ENCODE peak calls at places on chromosome 13, in seven cellular contexts. One of them, this sample, is unnamed.

GRCh38 chr13:23771966-23772365 is 117.2 kb downstream of the MIPEP start:
- DNase-seq in H1: no peak
- DNase-seq in iPS DF 6.9: no peak
- DNase-seq in ovary: no peak
- DNase-seq in suprapubic skin: no peak
- DNase-seq in CD8-positive, alpha-beta memory T cell: no peak
- DNase-seq in breast epithelium: no peak
- DNase-seq in this sample: no peak

GRCh38 chr13:40252241-40252640 is 414.2 kb downstream of the FOXO1 start:
- DNase-seq in H1: no peak
- DNase-seq in suprapubic skin: no peak
- DNase-seq in ovary: no peak
- DNase-seq in CD8-positive, alpha-beta memory T cell: no peak
- DNase-seq in iPS DF 6.9: no peak
- DNase-seq in breast epithelium: no peak
- DNase-seq in this sample: no peak

GRCh38 chr13:91930687-91931086 is 532.3 kb downstream of the GPC5 start:
- DNase-seq in H1: no peak
- DNase-seq in ovary: no peak
- DNase-seq in iPS DF 6.9: no peak
- DNase-seq in breast epithelium: no peak
- DNase-seq in suprapubic skin: no peak
- DNase-seq in CD8-positive, alpha-beta memory T cell: no peak
- DNase-seq in this sample: no peak

GRCh38 chr13:35470671-35471465 is 5.6 kb downstream of the MAB21L1 start:
- DNase-seq in H1: no peak
- DNase-seq in iPS DF 6.9: no peak
- DNase-seq in ovary: peak
- DNase-seq in suprapubic skin: peak
- DNase-seq in breast epithelium: no peak
- DNase-seq in CD8-positive, alpha-beta memory T cell: no peak
- DNase-seq in this sample: no peak

GRCh38 chr13:44299142-44299541 is 74.5 kb upstream of the SERP2 start:
- DNase-seq in CD8-positive, alpha-beta memory T cell: no peak
- DNase-seq in iPS DF 6.9: no peak
- DNase-seq in suprapubic skin: no peak
- DNase-seq in breast epithelium: no peak
- DNase-seq in ovary: no peak
- DNase-seq in H1: no peak
- DNase-seq in this sample: no peak

GRCh38 chr13:34657716-34658115 is 284.4 kb upstream of the NBEA start:
- DNase-seq in CD8-positive, alpha-beta memory T cell: no peak
- DNase-seq in breast epithelium: no peak
- DNase-seq in H1: no peak
- DNase-seq in iPS DF 6.9: no peak
- DNase-seq in suprapubic skin: no peak
- DNase-seq in ovary: no peak
- DNase-seq in this sample: no peak

GRCh38 chr13:43799191-43799590 is 12.4 kb upstream of the ENOX1 start:
- DNase-seq in iPS DF 6.9: no peak
- DNase-seq in breast epithelium: no peak
- DNase-seq in suprapubic skin: no peak
- DNase-seq in ovary: no peak
- DNase-seq in H1: no peak
- DNase-seq in CD8-positive, alpha-beta memory T cell: no peak
- DNase-seq in this sample: no peak

GRCh38 chr13:35791191-35791902 is 314.9 kb upstream of the MAB21L1 start:
- DNase-seq in suprapubic skin: no peak
- DNase-seq in iPS DF 6.9: no peak
- DNase-seq in ovary: no peak
- DNase-seq in CD8-positive, alpha-beta memory T cell: no peak
- DNase-seq in H1: no peak
- DNase-seq in breast epithelium: no peak
- DNase-seq in this sample: no peak

GRCh38 chr13:106117640-106118039 is 417.8 kb downstream of the EFNB2 start:
- DNase-seq in ovary: no peak
- DNase-seq in H1: no peak
- DNase-seq in CD8-positive, alpha-beta memory T cell: no peak
- DNase-seq in breast epithelium: no peak
- DNase-seq in suprapubic skin: no peak
- DNase-seq in iPS DF 6.9: no peak
- DNase-seq in this sample: no peak

GRCh38 chr13:37306778-37307544 is 201.5 kb upstream of the CSNK1A1L start:
- DNase-seq in ovary: no peak
- DNase-seq in iPS DF 6.9: no peak
- DNase-seq in suprapubic skin: no peak
- DNase-seq in breast epithelium: no peak
- DNase-seq in H1: no peak
- DNase-seq in CD8-positive, alpha-beta memory T cell: no peak
- DNase-seq in this sample: no peak

GRCh38 chr13:30499338-30499737 is 33.6 kb upstream of the HMGB1 start:
- DNase-seq in iPS DF 6.9: no peak
- DNase-seq in H1: no peak
- DNase-seq in breast epithelium: no peak
- DNase-seq in suprapubic skin: no peak
- DNase-seq in ovary: no peak
- DNase-seq in CD8-positive, alpha-beta memory T cell: no peak
- DNase-seq in this sample: no peak

GRCh38 chr13:30504081-30504480 is 38.3 kb upstream of the HMGB1 start:
- DNase-seq in ovary: no peak
- DNase-seq in CD8-positive, alpha-beta memory T cell: no peak
- DNase-seq in iPS DF 6.9: no peak
- DNase-seq in breast epithelium: no peak
- DNase-seq in suprapubic skin: no peak
- DNase-seq in H1: no peak
- DNase-seq in this sample: no peak
- H3K27ac ChIP-seq in ovary: no peak
- H3K27ac ChIP-seq in CD8-positive, alpha-beta memory T cell: no peak
- H3K27ac ChIP-seq in iPS DF 6.9: no peak
- H3K27ac ChIP-seq in breast epithelium: no peak
- H3K27ac ChIP-seq in suprapubic skin: no peak
- H3K27ac ChIP-seq in H1: no peak
- H3K27ac ChIP-seq in this sample: no peak

DNA sequence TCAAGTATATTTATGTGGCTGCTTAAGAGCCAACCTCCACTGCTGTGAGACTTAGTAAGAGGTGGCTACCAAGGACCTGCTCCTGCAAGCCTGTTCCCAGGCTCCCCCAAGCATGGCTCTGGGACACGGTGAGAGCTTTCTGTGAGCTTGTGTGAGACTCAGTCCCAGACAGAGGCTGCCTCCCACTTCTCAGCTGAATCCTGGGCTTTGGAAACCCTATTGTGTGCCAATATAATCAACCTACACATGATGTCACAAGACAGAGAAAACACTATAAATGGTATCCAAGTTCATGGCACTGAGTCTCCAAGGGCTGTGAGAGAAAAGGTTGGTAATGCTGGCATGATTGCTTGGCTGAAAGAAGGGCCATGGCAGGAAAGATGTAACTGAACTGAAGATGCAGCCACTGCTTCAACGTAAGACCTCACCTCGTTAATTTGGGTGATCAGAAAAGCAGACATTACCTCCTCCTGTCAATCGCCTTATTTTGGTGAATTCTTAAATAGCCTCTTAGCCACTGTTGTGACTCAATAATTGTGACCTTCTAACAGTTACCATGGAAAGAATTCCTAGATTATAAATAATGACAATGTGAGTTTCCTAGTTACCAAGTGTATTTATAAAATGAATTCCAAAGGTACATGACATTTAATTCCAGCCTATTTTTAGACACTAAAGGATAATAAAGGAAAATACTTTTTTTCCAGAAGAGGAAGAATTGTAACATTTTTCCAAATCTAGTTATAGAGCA is 332.0 kb downstream of the IRS2 start:
- DNase-seq in CD8-positive, alpha-beta memory T cell: no peak
- DNase-seq in breast epithelium: no peak
- DNase-seq in suprapubic skin: no peak
- DNase-seq in ovary: no peak
- DNase-seq in H1: no peak
- DNase-seq in iPS DF 6.9: no peak
- DNase-seq in this sample: no peak
- H3K27ac ChIP-seq in CD8-positive, alpha-beta memory T cell: no peak
- H3K27ac ChIP-seq in breast epithelium: no peak
- H3K27ac ChIP-seq in suprapubic skin: no peak
- H3K27ac ChIP-seq in ovary: no peak
- H3K27ac ChIP-seq in H1: no peak
- H3K27ac ChIP-seq in iPS DF 6.9: no peak
- H3K27ac ChIP-seq in this sample: no peak

DNA sequence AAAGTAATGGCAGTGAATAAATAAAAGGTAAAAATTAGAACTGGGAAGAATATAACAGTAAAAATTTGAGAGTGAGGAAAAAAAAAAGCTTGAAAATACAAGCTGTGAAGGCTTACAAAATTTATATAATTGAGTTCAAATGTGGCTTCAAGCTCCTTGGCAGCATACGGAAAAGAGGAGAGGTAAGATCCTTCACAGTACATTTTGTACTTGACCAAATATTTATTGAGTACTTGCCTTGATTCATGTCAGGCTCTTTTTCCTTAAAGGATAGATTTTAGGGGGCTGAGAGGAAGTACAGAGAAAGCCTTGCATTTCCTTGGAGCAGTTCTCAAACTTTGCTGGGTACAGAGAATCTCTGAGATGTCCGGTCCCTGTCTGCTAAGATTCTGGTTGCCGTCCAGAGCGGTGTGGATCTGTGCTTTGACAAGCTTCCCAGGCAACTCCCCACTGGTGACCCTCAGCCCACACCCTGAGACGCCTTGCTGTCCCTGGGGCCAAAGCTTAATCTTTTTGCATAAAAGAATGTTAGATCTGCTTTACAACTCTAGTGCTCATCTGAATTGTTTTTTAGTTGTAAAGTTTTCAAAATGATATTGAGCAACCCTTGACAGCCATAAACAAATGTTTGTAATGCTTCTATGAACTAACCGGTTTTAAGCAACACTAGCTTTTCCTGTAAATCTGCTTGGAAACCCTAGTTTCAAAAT is 64.4 kb downstream of the DHRS12 start:
- DNase-seq in H1: no peak
- DNase-seq in iPS DF 6.9: no peak
- DNase-seq in suprapubic skin: no peak
- DNase-seq in ovary: no peak
- DNase-seq in CD8-positive, alpha-beta memory T cell: no peak
- DNase-seq in breast epithelium: no peak
- DNase-seq in this sample: no peak
- H3K27ac ChIP-seq in H1: no peak
- H3K27ac ChIP-seq in iPS DF 6.9: no peak
- H3K27ac ChIP-seq in suprapubic skin: peak
- H3K27ac ChIP-seq in ovary: peak
- H3K27ac ChIP-seq in CD8-positive, alpha-beta memory T cell: no peak
- H3K27ac ChIP-seq in breast epithelium: peak
- H3K27ac ChIP-seq in this sample: no peak

GRCh38 chr13:48892311-48892710 is 83.4 kb upstream of the FNDC3A start:
- DNase-seq in suprapubic skin: no peak
- DNase-seq in iPS DF 6.9: no peak
- DNase-seq in ovary: no peak
- DNase-seq in breast epithelium: no peak
- DNase-seq in H1: no peak
- DNase-seq in CD8-positive, alpha-beta memory T cell: no peak
- DNase-seq in this sample: no peak
- H3K27ac ChIP-seq in suprapubic skin: no peak
- H3K27ac ChIP-seq in iPS DF 6.9: no peak
- H3K27ac ChIP-seq in ovary: no peak
- H3K27ac ChIP-seq in breast epithelium: no peak
- H3K27ac ChIP-seq in H1: no peak
- H3K27ac ChIP-seq in CD8-positive, alpha-beta memory T cell: no peak
- H3K27ac ChIP-seq in this sample: no peak

DNA sequence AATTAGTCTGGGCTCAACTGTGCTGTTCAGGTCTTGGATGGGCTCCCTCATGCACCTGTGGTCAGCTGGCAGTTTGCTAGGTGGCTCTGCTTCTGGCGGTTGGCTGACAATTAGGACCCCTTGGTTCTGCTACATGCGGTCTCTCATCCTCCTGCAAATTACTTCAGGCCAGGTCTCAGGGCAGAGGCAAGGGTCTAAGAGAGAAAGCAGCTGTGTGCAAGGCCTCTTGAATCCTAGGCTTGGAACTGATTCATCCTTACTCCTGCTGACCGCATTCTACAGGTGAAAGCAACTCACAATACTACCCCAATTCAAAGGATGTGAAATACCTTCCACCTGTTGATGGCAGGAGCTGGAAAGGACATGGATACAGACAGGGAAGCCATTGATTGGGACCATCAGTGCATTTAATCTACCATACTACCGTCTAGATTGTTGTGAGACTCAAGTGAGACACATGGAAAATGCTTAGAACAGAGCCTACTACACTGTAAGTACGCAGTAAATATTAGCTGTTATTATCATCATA is 19.1 kb downstream of the CBY2 start:
- DNase-seq in H1: no peak
- DNase-seq in suprapubic skin: no peak
- DNase-seq in iPS DF 6.9: no peak
- DNase-seq in ovary: no peak
- DNase-seq in CD8-positive, alpha-beta memory T cell: no peak
- DNase-seq in breast epithelium: no peak
- DNase-seq in this sample: no peak
- H3K27ac ChIP-seq in H1: no peak
- H3K27ac ChIP-seq in suprapubic skin: no peak
- H3K27ac ChIP-seq in iPS DF 6.9: no peak
- H3K27ac ChIP-seq in ovary: no peak
- H3K27ac ChIP-seq in CD8-positive, alpha-beta memory T cell: no peak
- H3K27ac ChIP-seq in breast epithelium: no peak
- H3K27ac ChIP-seq in this sample: no peak

GRCh38 chr13:95716231-95716630 is 39.3 kb downstream of the DNAJC3 start:
- DNase-seq in CD8-positive, alpha-beta memory T cell: no peak
- DNase-seq in ovary: no peak
- DNase-seq in breast epithelium: no peak
- DNase-seq in H1: no peak
- DNase-seq in suprapubic skin: no peak
- DNase-seq in iPS DF 6.9: no peak
- DNase-seq in this sample: no peak
- H3K27ac ChIP-seq in CD8-positive, alpha-beta memory T cell: no peak
- H3K27ac ChIP-seq in ovary: no peak
- H3K27ac ChIP-seq in breast epithelium: no peak
- H3K27ac ChIP-seq in H1: no peak
- H3K27ac ChIP-seq in suprapubic skin: no peak
- H3K27ac ChIP-seq in iPS DF 6.9: no peak
- H3K27ac ChIP-seq in this sample: no peak

GRCh38 chr13:33185853-33186252 is 99.7 kb downstream of the STARD13 start:
- DNase-seq in CD8-positive, alpha-beta memory T cell: no peak
- DNase-seq in breast epithelium: no peak
- DNase-seq in ovary: no peak
- DNase-seq in suprapubic skin: no peak
- DNase-seq in iPS DF 6.9: no peak
- DNase-seq in H1: no peak
- DNase-seq in this sample: no peak

GRCh38 chr13:33188093-33188882 is 97.3 kb downstream of the STARD13 start:
- DNase-seq in iPS DF 6.9: no peak
- DNase-seq in suprapubic skin: no peak
- DNase-seq in CD8-positive, alpha-beta memory T cell: no peak
- DNase-seq in breast epithelium: no peak
- DNase-seq in ovary: no peak
- DNase-seq in H1: no peak
- DNase-seq in this sample: no peak

GRCh38 chr13:33184530-33184929 is 101.0 kb downstream of the STARD13 start:
- DNase-seq in ovary: no peak
- DNase-seq in CD8-positive, alpha-beta memory T cell: no peak
- DNase-seq in iPS DF 6.9: no peak
- DNase-seq in breast epithelium: no peak
- DNase-seq in H1: no peak
- DNase-seq in suprapubic skin: no peak
- DNase-seq in this sample: no peak

GRCh38 chr13:33189470-33189869 is 96.1 kb downstream of the STARD13 start:
- DNase-seq in ovary: no peak
- DNase-seq in breast epithelium: no peak
- DNase-seq in CD8-positive, alpha-beta memory T cell: no peak
- DNase-seq in iPS DF 6.9: no peak
- DNase-seq in H1: no peak
- DNase-seq in suprapubic skin: no peak
- DNase-seq in this sample: no peak

GRCh38 chr13:33186851-33187250 is 98.7 kb downstream of the STARD13 start:
- DNase-seq in H1: no peak
- DNase-seq in ovary: no peak
- DNase-seq in CD8-positive, alpha-beta memory T cell: no peak
- DNase-seq in breast epithelium: no peak
- DNase-seq in iPS DF 6.9: no peak
- DNase-seq in suprapubic skin: no peak
- DNase-seq in this sample: no peak
- H3K27ac ChIP-seq in H1: no peak
- H3K27ac ChIP-seq in ovary: peak
- H3K27ac ChIP-seq in CD8-positive, alpha-beta memory T cell: no peak
- H3K27ac ChIP-seq in breast epithelium: peak
- H3K27ac ChIP-seq in iPS DF 6.9: no peak
- H3K27ac ChIP-seq in suprapubic skin: no peak
- H3K27ac ChIP-seq in this sample: peak

This sample was measured in caudate nucleus.